ENCODE peak calls at places on chromosomes 7 and 10, in seven cellular contexts. Q is heart left ventricle, N is breast epithelium, P is transverse colon, W is body of pancreas, O is IMR-90, F is HepG2. R is an unnamed sample.

GRCh38 chr10:21505711-21506278 is 19.7 kb downstream of the SKIDA1 start:
- DNase-seq in Q (no peak), N (no peak), W (no peak), O (no peak), P (no peak), F (peak), R (no peak)

GRCh38 chr7:139774376-139774775 is 3.4 kb downstream of the HIPK2 start:
- DNase-seq in N (no peak), O (peak), Q (no peak), W (no peak), P (no peak), F (no peak), R (no peak)

GRCh38 chr10:70458329-70459060 is 17.0 kb upstream of the NODAL start:
- DNase-seq in N (peak), O (peak), F (no peak), Q (peak), W (peak), P (peak), R (peak)

GRCh38 chr10:115129752-115130151 is 36.6 kb downstream of the ATRNL1 start:
- DNase-seq in P (no peak), Q (no peak), W (no peak), N (no peak), F (peak), O (peak), R (no peak)

GRCh38 chr10:130020651-130021372 is 56.7 kb upstream of the EBF3 start:
- DNase-seq in W (no peak), P (no peak), F (no peak), N (no peak), Q (no peak), O (no peak), R (no peak)

GRCh38 chr10:123994417-123995081 is 98.8 kb downstream of the CHST15 start:
- DNase-seq in O (peak), P (peak), W (peak), F (peak), N (peak), Q (peak), R (peak)

GRCh38 chr10:95248989-95249388 is 41.8 kb downstream of the PDLIM1 start:
- DNase-seq in P (no peak), F (no peak), O (no peak), Q (peak), N (no peak), W (no peak), R (no peak)

GRCh38 chr10:93028881-93029280 is 31.7 kb upstream of the CYP26C1 start:
- DNase-seq in Q (no peak), W (no peak), O (peak), P (no peak), F (no peak), N (no peak), R (no peak)

GRCh38 chr7:43164757-43165156 is 52.3 kb downstream of the HECW1 start:
- DNase-seq in W (no peak), N (no peak), O (peak), Q (no peak), F (no peak), P (no peak), R (no peak)

GRCh38 chr7:28371846-28372245 is 40.5 kb upstream of the CREB5 start:
- DNase-seq in O (no peak), N (no peak), W (no peak), P (no peak), Q (no peak), F (no peak), R (no peak)

GRCh38 chr10:13775786-13776780 is 189.3 kb downstream of the PRPF18 start:
- DNase-seq in P (no peak), Q (no peak), F (no peak), N (no peak), O (peak), W (no peak), R (no peak)

GRCh38 chr7:118870187-118870586 is 645.7 kb downstream of the ANKRD7 start:
- DNase-seq in P (no peak), O (no peak), N (no peak), W (no peak), Q (no peak), F (peak), R (no peak)

GRCh38 chr7:80095545-80095944 is 39.1 kb upstream of the GNAI1 start:
- DNase-seq in P (no peak), W (no peak), O (peak), F (no peak), Q (no peak), N (no peak), R (no peak)

GRCh38 chr10:35464805-35465456 is 128.6 kb downstream of the CCNY start:
- DNase-seq in P (no peak), F (no peak), W (no peak), Q (no peak), O (peak), N (no peak), R (no peak)

GRCh38 chr7:106239406-106239805 is 45.4 kb downstream of the NAMPT start:
- DNase-seq in Q (no peak), F (no peak), P (no peak), O (no peak), W (no peak), N (peak), R (no peak)

GRCh38 chr7:69204936-69205335 is 393.3 kb upstream of the AUTS2 start:
- DNase-seq in Q (no peak), P (no peak), W (no peak), O (no peak), N (no peak), F (no peak), R (no peak)

GRCh38 chr10:8404721-8405120 is 350.2 kb downstream of the GATA3 start:
- DNase-seq in P (no peak), Q (no peak), N (no peak), O (no peak), W (no peak), F (no peak), R (no peak)

GRCh38 chr7:12839508-12840153 is 152.2 kb downstream of the ARL4A start:
- DNase-seq in F (peak), Q (no peak), O (no peak), W (peak), N (no peak), P (no peak), R (no peak)

GRCh38 chr10:97007417-97007816 is 175.3 kb downstream of the LCOR start:
- DNase-seq in F (no peak), N (no peak), Q (no peak), P (no peak), W (no peak), O (no peak), R (no peak)

GRCh38 chr10:62414359-62414758 is 40.2 kb downstream of the ZNF365 start:
- DNase-seq in F (no peak), W (no peak), N (no peak), Q (no peak), P (no peak), O (no peak), R (no peak)

GRCh38 chr7:97844036-97844435 is 28.2 kb downstream of the ASNS start:
- DNase-seq in O (peak), P (no peak), W (no peak), N (no peak), Q (no peak), F (peak), R (no peak)

GRCh38 chr10:110212119-110213006 is 5.0 kb downstream of the MXI1 start:
- DNase-seq in W (no peak), N (no peak), F (no peak), O (no peak), P (peak), Q (peak), R (no peak)

GRCh38 chr10:47319798-47320197 is 2.5 kb upstream of the GDF2 start:
- DNase-seq in O (no peak), W (no peak), Q (no peak), N (no peak), P (no peak), F (no peak), R (no peak)

GRCh38 chr7:41425926-41426325 is 277.0 kb downstream of the INHBA start:
- DNase-seq in O (peak), N (no peak), Q (no peak), P (no peak), F (no peak), W (no peak), R (no peak)

GRCh38 chr10:126844406-126844805 is 60.8 kb upstream of the DOCK1 start:
- DNase-seq in W (no peak), P (no peak), N (no peak), F (no peak), Q (no peak), O (no peak), R (no peak)

GRCh38 chr10:103493911-103494877 is 689 bp downstream of the NEURL1 start:
- DNase-seq in F (no peak), N (no peak), W (peak), P (no peak), Q (no peak), O (no peak), R (peak)

GRCh38 chr7:43766564-43766963 is 8.1 kb downstream of the BLVRA start:
- DNase-seq in N (no peak), Q (no peak), P (no peak), F (no peak), W (no peak), O (no peak), R (no peak)

GRCh38 chr10:110784198-110784597 is 87.5 kb upstream of the PDCD4 start:
- DNase-seq in Q (peak), N (no peak), W (peak), O (no peak), P (no peak), F (no peak), R (no peak)

DNA sequence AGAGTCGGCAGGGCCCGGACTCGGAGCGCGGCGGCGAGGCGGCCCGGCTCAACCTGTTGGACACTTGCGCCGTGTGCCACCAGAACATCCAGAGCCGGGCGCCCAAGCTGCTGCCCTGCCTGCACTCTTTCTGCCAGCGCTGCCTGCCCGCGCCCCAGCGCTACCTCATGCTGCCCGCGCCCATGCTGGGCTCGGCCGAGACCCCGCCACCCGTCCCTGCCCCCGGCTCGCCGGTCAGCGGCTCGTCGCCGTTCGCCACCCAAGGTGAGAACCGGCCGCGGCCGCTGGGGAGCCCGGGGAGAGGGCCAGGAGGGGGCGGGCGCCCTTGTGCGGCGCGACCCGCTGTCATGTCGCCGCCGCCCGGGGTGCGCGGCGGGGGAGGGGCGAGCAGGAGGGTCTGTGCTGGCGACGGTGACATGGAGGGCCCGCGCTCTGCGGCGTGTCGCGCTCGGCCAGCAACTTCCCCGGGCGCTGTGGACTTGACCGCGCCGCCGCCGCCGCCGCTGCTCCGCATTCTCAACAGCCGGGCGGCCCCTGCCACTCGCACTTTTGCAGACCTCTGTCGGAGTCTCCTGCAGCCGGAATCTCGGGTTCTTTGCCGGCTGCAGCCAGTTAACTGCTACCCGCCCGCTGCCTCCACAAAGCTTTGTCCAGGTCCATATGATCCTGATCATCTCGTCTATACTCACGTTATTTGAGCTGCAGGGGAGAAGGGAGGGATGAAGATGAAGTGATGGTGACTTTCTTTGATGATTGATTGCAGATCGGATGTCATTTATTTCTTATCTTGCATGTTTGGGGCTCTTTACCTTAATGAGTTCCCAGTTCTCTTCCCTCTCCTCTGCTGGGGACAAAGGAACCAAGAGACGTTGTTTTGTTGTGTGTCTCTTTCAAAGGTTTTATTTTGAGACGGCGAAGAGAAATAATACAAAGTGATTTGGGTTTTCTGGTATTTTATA is 869 bp downstream of the TRIM24 start:
- DNase-seq in W (peak), Q (peak), P (peak), N (peak), F (no peak), O (peak), R (peak)
- TF ChIP-seq POLR2A in W (no peak), Q (no peak), P (no peak), N (no peak), F (no peak), O (no peak), R (no peak)

GRCh38 chr10:132413226-132414205 is 16.5 kb downstream of the PWWP2B start:
- DNase-seq in Q (no peak), O (no peak), W (no peak), N (no peak), P (no peak), F (no peak), R (no peak)
- H3K27ac ChIP-seq in Q (no peak), O (no peak), W (peak), N (peak), P (peak), F (no peak), R (peak)

DNA sequence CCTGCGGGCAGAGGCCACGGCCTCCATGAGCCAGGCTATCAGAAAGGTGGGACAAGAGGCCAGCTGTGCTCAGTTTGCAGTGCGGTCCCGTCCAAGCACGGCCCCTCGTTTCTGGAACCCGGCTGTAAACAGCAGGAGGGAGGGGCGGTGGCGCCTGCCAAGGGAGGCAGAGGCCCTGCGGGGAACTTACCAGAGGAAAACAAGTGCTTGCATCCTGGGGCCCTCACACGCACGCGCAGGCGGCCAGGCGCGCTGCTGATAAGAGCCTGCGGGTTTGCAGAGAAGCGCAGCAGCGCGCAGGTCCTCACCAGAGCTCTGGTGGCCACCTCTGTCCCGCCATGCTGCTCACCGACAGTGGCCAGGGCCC is 10.7 kb downstream of the GPR146 start:
- DNase-seq in P (peak), N (no peak), F (no peak), Q (peak), W (no peak), O (peak), R (peak)
- TF ChIP-seq POLR2A in P (no peak), N (no peak), F (no peak), Q (peak), W (no peak), O (no peak), R (no peak)

GRCh38 chr7:93307943-93308342 is 75.8 kb downstream of the VPS50 start:
- DNase-seq in W (no peak), O (no peak), N (no peak), Q (no peak), F (no peak), P (no peak), R (no peak)
- H3K27ac ChIP-seq in W (no peak), O (no peak), N (no peak), Q (no peak), F (no peak), P (no peak), R (no peak)

DNA sequence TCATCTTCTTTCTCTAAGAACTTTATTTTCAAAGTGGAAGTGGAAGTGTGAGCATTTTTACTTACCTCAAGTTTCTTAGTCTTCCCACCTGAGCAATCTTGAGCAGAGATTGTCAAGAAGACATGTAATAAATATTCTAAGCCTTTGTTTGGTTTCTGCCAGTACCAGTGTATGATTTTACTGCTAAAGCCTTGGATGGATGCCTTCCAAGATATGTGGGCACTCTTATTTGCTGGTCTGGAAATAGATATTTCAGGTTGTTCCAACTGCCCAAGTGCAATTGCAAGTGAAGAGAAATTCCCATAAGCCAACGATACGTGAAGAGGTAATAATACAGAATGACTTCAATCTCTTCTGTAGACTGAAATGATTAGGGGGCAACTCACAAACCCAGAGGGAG is 18.2 kb upstream of the TARP start:
- DNase-seq in W (no peak), N (no peak), F (no peak), P (no peak), O (no peak), Q (no peak), R (no peak)
- TF ChIP-seq POLR2A in W (no peak), N (no peak), F (no peak), P (no peak), O (no peak), Q (no peak), R (no peak)

GRCh38 chr7:51214098-51214497 is 102.5 kb downstream of the COBL start:
- DNase-seq in N (no peak), O (no peak), P (no peak), Q (no peak), W (no peak), F (no peak), R (no peak)
- H3K27ac ChIP-seq in N (no peak), O (no peak), P (no peak), Q (no peak), W (no peak), F (no peak), R (no peak)

DNA sequence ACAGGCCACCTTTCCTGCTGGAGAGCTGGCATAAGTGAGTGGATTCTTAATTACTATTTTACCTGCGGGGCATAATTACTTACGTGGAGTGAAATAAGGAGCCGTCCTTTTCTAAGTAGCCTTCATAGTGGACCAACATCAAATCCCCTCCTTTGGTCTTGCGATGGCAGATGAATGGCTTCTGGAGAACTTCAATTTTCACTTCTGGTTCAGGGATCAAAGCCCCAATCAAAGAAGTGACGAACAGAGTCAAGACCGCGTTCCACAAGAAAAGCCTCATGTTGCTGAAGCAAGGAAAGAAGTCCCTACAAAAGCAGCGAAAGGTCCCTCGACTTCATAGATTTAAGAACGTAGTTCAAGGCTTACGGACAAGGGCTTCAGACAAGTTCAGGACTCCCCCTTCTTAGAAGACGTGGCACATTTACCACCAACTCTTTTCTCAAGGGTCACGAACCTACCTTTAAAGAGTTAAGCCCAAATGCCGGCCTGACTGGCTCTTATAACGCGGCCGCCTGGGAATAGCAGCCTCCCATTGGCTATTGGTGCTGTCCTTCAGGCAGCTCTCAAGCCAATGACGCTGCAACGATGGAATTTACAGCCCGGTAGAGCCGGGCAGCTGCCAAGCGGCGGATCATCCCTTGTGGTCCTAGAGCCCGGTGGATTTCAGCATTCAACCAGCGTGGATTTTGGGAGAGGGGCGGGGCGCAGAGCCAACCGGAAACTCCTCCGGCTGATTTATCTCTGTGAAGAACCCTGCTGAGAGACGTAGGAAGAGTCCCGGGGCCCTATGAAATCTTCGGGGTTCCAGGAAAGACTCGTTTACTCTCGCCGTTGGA is at the start of gene FKBP14:
- DNase-seq in W (peak), F (peak), Q (peak), N (peak), P (peak), O (peak), R (peak)
- TF ChIP-seq POLR2A in W (peak), F (peak), Q (no peak), N (no peak), P (peak), O (peak), R (no peak)

GRCh38 chr10:29578457-29578856 is 56.3 kb downstream of the SVIL start:
- DNase-seq in O (no peak), N (no peak), W (no peak), P (no peak), Q (no peak), F (no peak), R (no peak)
- H3K27ac ChIP-seq in O (no peak), N (no peak), W (no peak), P (peak), Q (no peak), F (no peak), R (no peak)

GRCh38 chr10:80191589-80192270 is 13.6 kb downstream of the ANXA11 start:
- DNase-seq in F (no peak), W (peak), N (no peak), P (peak), Q (no peak), O (no peak), R (no peak)
- TF ChIP-seq POLR2A in F (no peak), W (peak), N (no peak), P (peak), Q (no peak), O (no peak), R (no peak)

GRCh38 chr10:48603421-48604038 is 1.3 kb downstream of the ARHGAP22 start:
- DNase-seq in P (no peak), Q (no peak), N (no peak), O (peak), W (no peak), F (no peak), R (no peak)
- H3K27ac ChIP-seq in P (no peak), Q (peak), N (no peak), O (no peak), W (no peak), F (no peak), R (no peak)

R was measured in uterus.